ENCODE peak calls at places on chromosomes 7 and 10, in six cellular contexts. Z is epithelial cell of esophagus, W is WTC11, V is PC-3, D is activated B cell treated with CpG ODN at 0.5 μM for 24 hours, F is left ventricle myocardium inferior. S is an unnamed sample.
A peak's percentile ranks its signal among the peaks of the same experiment; 100 is the strongest.

GRCh38 chr10:95266674-95267095 is 24.1 kb downstream of the PDLIM1 start:
- DNase-seq in D (no peak), V (peak; percentile 55), F (no peak), W (no peak), Z (peak; percentile 97), S (no peak)

GRCh38 chr10:35011771-35012191 is 78.4 kb downstream of the CUL2 start:
- DNase-seq in W (no peak), V (peak; percentile 97), F (no peak), D (no peak), Z (peak; percentile 61), S (no peak)

GRCh38 chr10:7483848-7484247 is 73.0 kb upstream of the SFMBT2 start:
- DNase-seq in F (no peak), V (no peak), W (no peak), Z (no peak), D (no peak), S (no peak)

GRCh38 chr10:11430421-11431275 is 180.8 kb downstream of the USP6NL start:
- DNase-seq in F (no peak), D (no peak), V (no peak), Z (no peak), W (no peak), S (no peak)

GRCh38 chr7:33185786-33186185 is 56.4 kb downstream of the BBS9 start:
- DNase-seq in V (peak; percentile 70), D (no peak), F (no peak), W (no peak), Z (peak; percentile 65), S (no peak)

GRCh38 chr10:91313761-91314520 is 93.5 kb downstream of the PCGF5 start:
- DNase-seq in D (no peak), V (no peak), Z (peak; percentile 34), W (no peak), F (no peak), S (no peak)

GRCh38 chr10:5291501-5292195 is 73.1 kb upstream of the UCN3 start:
- DNase-seq in F (peak; percentile 52), D (no peak), Z (peak; percentile 96), W (no peak), V (peak; percentile 67), S (peak; percentile 95)

GRCh38 chr10:125521721-125522680 is 161.0 kb downstream of the TEX36 start:
- DNase-seq in D (no peak), W (peak; percentile 89), V (peak; percentile 22), Z (no peak), F (no peak), S (no peak)

GRCh38 chr7:133912916-133913697 is 214.0 kb upstream of the LRGUK start:
- DNase-seq in V (peak; percentile 81), Z (peak; percentile 83), D (no peak), W (no peak), F (no peak), S (no peak)

GRCh38 chr10:63760034-63760707 is 239.0 kb downstream of the REEP3 start:
- DNase-seq in V (no peak), Z (no peak), F (no peak), W (no peak), D (no peak), S (no peak)

GRCh38 chr10:130127612-130128607 is 8.3 kb upstream of the GLRX3 start:
- DNase-seq in V (peak; percentile 72), W (peak; percentile 77), Z (peak; percentile 78), F (no peak), D (no peak), S (no peak)

GRCh38 chr10:21518629-21519321 is 6.7 kb downstream of the SKIDA1 start:
- DNase-seq in D (no peak), W (no peak), F (no peak), V (peak; percentile 7), Z (peak; percentile 14), S (no peak)

GRCh38 chr10:32332299-32332750 is 14.6 kb downstream of the EPC1 start:
- DNase-seq in F (no peak), Z (peak; percentile 45), V (peak; percentile 70), D (peak; percentile 25), W (no peak), S (no peak)

GRCh38 chr7:141993354-141993753 is 2.3 kb upstream of the MGAM start:
- DNase-seq in V (no peak), F (no peak), Z (no peak), D (no peak), W (no peak), S (no peak)

GRCh38 chr7:29951206-29951605 is 38.4 kb downstream of the SCRN1 start:
- DNase-seq in F (no peak), W (no peak), V (no peak), D (no peak), Z (no peak), S (no peak)

GRCh38 chr10:18179901-18180300 is 39.7 kb downstream of the CACNB2 start:
- DNase-seq in W (no peak), D (no peak), F (no peak), Z (no peak), V (peak; percentile 8), S (no peak)

GRCh38 chr7:54615-55014 is 137.8 kb upstream of the FAM20C start:
- DNase-seq in V (no peak), W (no peak), Z (no peak), F (no peak), D (no peak), S (no peak)

GRCh38 chr7:38502289-38502688 is 128.9 kb downstream of the AMPH start:
- DNase-seq in F (no peak), W (no peak), D (no peak), Z (peak; percentile 7), V (peak; percentile 7), S (no peak)

GRCh38 chr7:132739271-132739955 is 163.1 kb upstream of the PLXNA4 start:
- DNase-seq in V (peak; percentile 80), W (no peak), F (no peak), D (no peak), Z (peak; percentile 78), S (no peak)

GRCh38 chr7:30450123-30450982 is 28.2 kb downstream of the NOD1 start:
- DNase-seq in Z (no peak), D (no peak), V (no peak), W (no peak), F (no peak), S (no peak)

GRCh38 chr7:45695249-45695995 is 121.3 kb downstream of the ADCY1 start:
- DNase-seq in D (no peak), V (no peak), W (no peak), Z (no peak), F (no peak), S (no peak)

GRCh38 chr7:151814400-151814914 is 62.5 kb downstream of the PRKAG2 start:
- DNase-seq in D (no peak), Z (no peak), V (no peak), W (peak; percentile 31), F (no peak), S (no peak)

DNA sequence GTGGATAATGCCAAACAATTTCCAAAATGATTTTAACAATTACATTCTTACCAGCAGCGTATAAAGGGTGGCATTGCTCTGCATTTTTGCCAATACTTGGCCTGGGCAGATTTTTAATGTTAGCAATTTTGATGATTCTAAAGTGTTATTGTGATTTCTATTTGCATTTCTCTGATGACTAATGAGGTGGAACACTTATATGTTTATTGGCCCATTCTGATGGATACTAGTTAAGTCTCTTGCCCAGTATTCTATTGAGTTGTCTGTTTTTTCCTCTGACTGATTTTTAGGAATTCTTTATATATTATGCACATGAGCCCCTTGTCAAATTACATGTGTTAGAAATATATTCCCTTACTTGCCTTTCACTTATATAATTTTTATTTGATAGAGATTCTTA is 86.8 kb downstream of the TMEM26 start:
- DNase-seq in D (no peak), F (no peak), Z (no peak), V (peak; percentile 40), W (no peak), S (no peak)
- TF ChIP-seq CTCF in D (no peak), F (no peak), Z (no peak), V (no peak), W (no peak), S (no peak)

GRCh38 chr10:128247576-128247975 is 121.4 kb upstream of the MKI67 start:
- DNase-seq in V (no peak), F (no peak), Z (no peak), W (no peak), D (no peak), S (no peak)

GRCh38 chr10:128245026-128245425 is 118.8 kb upstream of the MKI67 start:
- DNase-seq in W (no peak), F (no peak), D (no peak), Z (no peak), V (no peak), S (no peak)

GRCh38 chr10:128237710-128238109 is 111.5 kb upstream of the MKI67 start:
- DNase-seq in D (no peak), Z (no peak), W (no peak), V (no peak), F (no peak), S (no peak)

DNA sequence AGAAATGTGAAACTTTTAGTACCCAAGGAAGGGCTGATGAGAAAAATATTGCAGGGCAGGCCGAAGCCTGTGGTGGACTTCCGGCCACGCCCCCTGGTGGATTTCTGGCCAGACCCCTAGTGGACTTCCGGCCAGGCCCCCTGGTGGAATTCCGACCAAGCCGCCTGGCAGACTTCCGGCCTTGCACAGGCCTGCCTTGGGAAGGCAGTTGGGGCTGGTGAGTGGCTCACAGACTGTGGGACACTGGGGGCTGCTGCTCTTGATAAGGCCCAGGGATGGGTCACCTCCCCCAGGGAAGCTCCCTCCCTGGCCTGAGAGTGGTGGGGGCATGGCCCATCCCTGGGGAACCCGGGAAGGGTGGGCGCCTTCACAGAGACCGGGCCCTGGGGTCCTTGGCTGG is 116.4 kb upstream of the MKI67 start:
- DNase-seq in Z (no peak), D (no peak), W (peak; percentile 25), F (no peak), V (no peak), S (no peak)
- TF ChIP-seq CTCF in Z (no peak), D (no peak), W (no peak), F (no peak), V (no peak), S (no peak)

DNA sequence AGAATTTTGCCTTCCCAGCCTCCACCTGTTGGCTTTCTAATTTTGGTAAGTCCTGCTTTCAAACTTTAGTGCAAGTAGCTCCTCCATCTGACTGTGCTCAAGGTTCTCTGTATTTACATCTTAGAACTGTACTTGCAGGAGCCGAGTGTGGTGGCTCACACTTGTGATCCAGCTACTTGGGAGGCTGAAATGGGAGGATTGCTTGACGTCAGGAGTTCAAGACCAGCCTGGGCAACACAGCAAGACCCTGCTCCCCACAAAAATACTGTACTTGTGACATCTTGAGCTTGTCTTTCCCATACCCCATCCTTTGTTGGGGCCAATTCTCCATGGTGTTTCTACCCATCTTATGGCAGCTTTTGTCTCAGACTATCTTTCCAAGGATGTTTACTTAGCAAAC is 4.7 kb upstream of the VDAC2 start:
- DNase-seq in F (no peak), D (no peak), V (no peak), Z (no peak), W (no peak), S (no peak)
- TF ChIP-seq CTCF in F (no peak), D (no peak), V (no peak), Z (no peak), W (no peak), S (no peak)

GRCh38 chr7:105583061-105583460 is 1.8 kb upstream of the EFCAB10 start:
- DNase-seq in W (no peak), F (no peak), V (no peak), Z (no peak), D (no peak), S (no peak)

GRCh38 chr7:105580022-105580740 is 1.1 kb downstream of the EFCAB10 start:
- DNase-seq in F (no peak), Z (peak; percentile 24), D (no peak), V (peak; percentile 64), W (no peak), S (no peak)

GRCh38 chr7:105584165-105584564 is 2.9 kb upstream of the EFCAB10 start:
- DNase-seq in W (no peak), Z (no peak), V (no peak), D (no peak), F (no peak), S (no peak)

GRCh38 chr7:105578496-105578895 is 2.8 kb downstream of the EFCAB10 start:
- DNase-seq in D (no peak), V (no peak), Z (no peak), F (no peak), W (no peak), S (no peak)

GRCh38 chr7:105581066-105581811 is at the start of gene EFCAB10:
- DNase-seq in F (peak; percentile 49), D (no peak), W (peak; percentile 97), V (no peak), Z (peak; percentile 63), S (peak; percentile 57)
- TF ChIP-seq CTCF in F (no peak), D (no peak), W (no peak), V (no peak), Z (no peak), S (no peak)

S was measured in CD14-positive monocyte.